ENCODE peak calls at places on chromosome 3, in five cellular contexts. V is heart left ventricle, K is heart right ventricle, Y is uterus, R is right lobe of liver. Q is an unnamed sample.

GRCh38 chr3:86743233-86743632 is 247.7 kb downstream of the VGLL3 start:
- DNase-seq in R (no peak), K (no peak), Y (no peak), V (no peak), Q (no peak)

GRCh38 chr3:44890852-44891251 is 16.4 kb downstream of the TGM4 start:
- DNase-seq in V (no peak), R (no peak), Y (no peak), K (no peak), Q (no peak)

GRCh38 chr3:20511863-20512262 is 325.9 kb upstream of the SGO1 start:
- DNase-seq in V (no peak), K (peak), Y (no peak), R (no peak), Q (no peak)

GRCh38 chr3:188077160-188077812 is 76.7 kb upstream of the LPP start:
- DNase-seq in K (no peak), Y (peak), R (no peak), V (no peak), Q (no peak)

GRCh38 chr3:118990818-118991560 is 43.7 kb downstream of the IGSF11 start:
- DNase-seq in Y (no peak), R (no peak), V (no peak), K (no peak), Q (no peak)

GRCh38 chr3:114104414-114104813 is 47.9 kb downstream of the QTRT2 start:
- DNase-seq in R (no peak), Y (no peak), V (no peak), K (no peak), Q (no peak)

GRCh38 chr3:133821767-133822638 is 16.4 kb downstream of the SRPRB start:
- DNase-seq in Y (peak), K (peak), R (peak), V (peak), Q (no peak)

GRCh38 chr3:14877404-14877803 is 58.6 kb downstream of the FGD5 start:
- DNase-seq in Y (no peak), K (no peak), R (peak), V (no peak), Q (no peak)

GRCh38 chr3:154181127-154181691 is 60.0 kb downstream of the ARHGEF26 start:
- DNase-seq in V (no peak), Y (no peak), K (no peak), R (no peak), Q (no peak)

GRCh38 chr3:40895109-40895508 is 304.2 kb upstream of the CTNNB1 start:
- DNase-seq in Y (no peak), V (no peak), K (no peak), R (no peak), Q (no peak)

GRCh38 chr3:38168151-38168987 is 3.0 kb downstream of the OXSR1 start:
- DNase-seq in R (no peak), K (no peak), V (no peak), Y (no peak), Q (no peak)

GRCh38 chr3:132654190-132654589 is 5.4 kb downstream of the ACAD11 start:
- DNase-seq in V (no peak), Y (no peak), K (no peak), R (no peak), Q (no peak)

GRCh38 chr3:40309925-40310635 is 573 bp downstream of the EIF1B start:
- DNase-seq in V (peak), R (peak), K (peak), Y (peak), Q (peak)

GRCh38 chr3:62051506-62051905 is 321.8 kb downstream of the FEZF2 start:
- DNase-seq in Y (no peak), V (no peak), R (no peak), K (no peak), Q (no peak)

GRCh38 chr3:173913397-173913796 is 515.9 kb downstream of the NLGN1 start:
- DNase-seq in Y (no peak), V (peak), K (peak), R (no peak), Q (no peak)

GRCh38 chr3:90091557-90091956 is 984.1 kb downstream of the EPHA3 start:
- DNase-seq in Y (no peak), V (peak), K (peak), R (no peak), Q (no peak)

GRCh38 chr3:151774235-151774634 is 39.7 kb upstream of the AADAC start:
- DNase-seq in K (no peak), R (no peak), Y (no peak), V (no peak), Q (no peak)

GRCh38 chr3:60399861-60400845 is 851.1 kb downstream of the FHIT start:
- DNase-seq in Y (no peak), R (no peak), K (no peak), V (no peak), Q (no peak)

GRCh38 chr3:150227839-150228238 is 180.3 kb upstream of the TSC22D2 start:
- DNase-seq in K (peak), Y (no peak), V (peak), R (no peak), Q (no peak)

GRCh38 chr3:170811928-170812591 is 57.9 kb downstream of the RPL22L1 start:
- DNase-seq in V (peak), K (peak), Y (peak), R (peak), Q (no peak)

GRCh38 chr3:106628407-106628806 is 748.8 kb upstream of the CCDC54 start:
- DNase-seq in K (no peak), Y (no peak), R (no peak), V (no peak), Q (no peak)

GRCh38 chr3:58386966-58387365 is 46.7 kb downstream of the PDHB start:
- DNase-seq in R (peak), K (peak), V (peak), Y (peak), Q (no peak)

GRCh38 chr3:189772584-189772983 is 141.4 kb downstream of the TP63 start:
- DNase-seq in V (no peak), R (no peak), Y (no peak), K (no peak), Q (no peak)

GRCh38 chr3:131712662-131713061 is 209.9 kb upstream of the MRPL3 start:
- DNase-seq in V (no peak), Y (no peak), K (no peak), R (no peak), Q (no peak)

GRCh38 chr3:31096661-31097060 is 202.2 kb upstream of the GADL1 start:
- DNase-seq in V (no peak), K (no peak), R (no peak), Y (no peak), Q (no peak)

GRCh38 chr3:108219336-108219735 is 2.9 kb downstream of the IFT57 start:
- DNase-seq in Y (no peak), K (no peak), R (no peak), V (no peak), Q (no peak)

GRCh38 chr3:111668912-111669488 is 73.9 kb upstream of the ZBED2 start:
- DNase-seq in K (no peak), Y (no peak), V (no peak), R (no peak), Q (no peak)

GRCh38 chr3:184040010-184040409 is 8.5 kb downstream of the HTR3D start:
- DNase-seq in V (no peak), K (no peak), Y (no peak), R (peak), Q (no peak)
- TF ChIP-seq CTCF in V (peak), K (peak), Y (no peak), R (peak), Q (no peak)

GRCh38 chr3:124529826-124530571 is 200.3 kb upstream of the UMPS start:
- DNase-seq in R (no peak), Y (no peak), V (no peak), K (no peak), Q (no peak)
- H3K27ac ChIP-seq in R (no peak), Y (no peak), V (no peak), K (no peak), Q (no peak)

DNA sequence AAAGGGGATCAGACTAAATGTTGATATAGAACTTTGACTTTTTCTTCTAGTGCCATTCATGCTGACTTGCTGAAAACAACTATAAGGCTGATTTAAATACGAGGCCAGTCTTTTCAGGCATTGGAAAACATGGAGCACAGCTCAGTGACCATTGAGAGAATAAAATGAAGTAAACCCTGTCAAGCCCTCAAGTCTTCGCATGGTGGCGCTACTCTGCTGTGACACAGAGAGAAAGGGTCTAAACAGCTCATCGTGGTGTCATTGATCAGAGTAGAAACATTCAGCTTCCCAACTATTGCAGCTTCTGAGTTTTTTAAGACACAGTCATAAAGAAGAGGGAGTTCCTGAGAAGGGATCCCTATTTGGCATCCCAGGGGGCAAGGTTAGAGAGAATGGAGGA is 716.2 kb downstream of the DIPK2A start:
- DNase-seq in R (no peak), K (no peak), V (no peak), Y (no peak), Q (no peak)
- TF ChIP-seq CTCF in R (no peak), K (no peak), V (no peak), Y (no peak), Q (no peak)

DNA sequence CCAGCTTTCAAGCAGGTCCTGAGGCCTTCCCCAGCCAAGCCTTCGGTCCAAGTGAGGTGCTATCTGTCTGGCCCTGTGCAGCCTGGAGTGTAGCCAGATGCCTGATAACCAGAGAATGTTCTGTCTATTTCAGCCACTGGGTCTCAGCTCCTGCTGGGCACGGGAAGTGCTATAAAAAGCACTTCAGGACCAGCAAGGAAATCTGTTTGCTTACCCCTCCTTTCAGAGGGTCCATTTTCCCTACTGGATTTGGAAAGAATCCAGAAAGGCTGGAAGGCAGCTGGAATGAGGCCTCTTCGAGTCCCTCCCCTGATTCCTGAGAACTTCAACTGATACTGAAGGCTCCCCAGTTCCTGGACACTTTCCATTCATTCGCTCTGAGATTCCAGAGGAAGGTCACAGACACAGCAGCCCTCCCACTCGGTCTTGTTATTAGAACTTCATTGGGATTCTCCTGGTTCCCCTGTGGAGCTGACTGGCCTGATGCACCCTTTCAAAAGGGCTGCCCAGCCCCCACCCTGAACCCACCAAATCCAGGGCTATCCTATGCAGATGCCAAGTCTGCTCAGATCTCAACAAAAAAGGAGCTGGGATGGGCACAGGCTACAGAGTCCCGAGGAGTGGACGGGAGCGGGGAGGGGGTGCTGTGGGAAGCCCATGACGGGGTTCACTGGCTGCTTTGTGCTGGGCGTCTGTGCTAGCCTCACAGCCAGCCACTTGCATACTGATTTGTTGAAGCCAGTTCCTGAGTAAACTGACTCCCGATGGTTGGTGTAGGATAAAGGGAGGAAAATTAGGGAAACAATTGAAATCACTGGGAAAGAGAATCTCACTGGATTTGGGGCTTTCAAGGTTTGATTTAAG is 70.5 kb downstream of the UMPS start:
- DNase-seq in Y (peak), V (peak), K (peak), R (peak), Q (peak)
- H3K27ac ChIP-seq in Y (peak), V (peak), K (peak), R (peak), Q (peak)

GRCh38 chr3:8942115-8942514 is 21.2 kb downstream of the RAD18 start:
- DNase-seq in R (no peak), V (no peak), Y (no peak), K (no peak), Q (no peak)

GRCh38 chr3:8932507-8932906 is 30.8 kb downstream of the RAD18 start:
- DNase-seq in R (no peak), Y (no peak), V (no peak), K (no peak), Q (no peak)

GRCh38 chr3:8937064-8938020 is 25.9 kb downstream of the RAD18 start:
- DNase-seq in R (no peak), Y (no peak), V (no peak), K (no peak), Q (no peak)

GRCh38 chr3:8942746-8943488 is 20.4 kb downstream of the RAD18 start:
- DNase-seq in K (no peak), R (no peak), V (no peak), Y (no peak), Q (no peak)

DNA sequence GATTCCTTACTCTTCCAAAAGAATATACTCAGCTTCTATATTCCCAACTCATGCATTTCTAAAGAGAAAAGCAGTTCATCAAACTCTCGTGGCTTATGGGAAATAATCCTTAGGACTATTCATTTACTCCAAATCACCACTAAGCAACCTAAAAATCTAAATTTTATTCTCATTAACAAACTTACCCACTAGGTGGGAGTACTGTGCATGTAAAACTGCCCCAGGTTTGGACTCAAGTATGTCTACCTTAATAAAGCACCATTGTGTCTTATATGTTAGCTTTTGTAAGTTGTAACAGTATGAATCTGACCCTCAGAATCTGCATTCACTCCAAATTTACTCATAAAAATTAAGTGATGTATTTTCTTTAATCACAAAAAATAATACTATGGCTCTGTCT is 25.3 kb downstream of the RAD18 start:
- DNase-seq in K (no peak), Y (no peak), V (no peak), R (no peak), Q (no peak)
- TF ChIP-seq CTCF in K (no peak), Y (no peak), V (peak), R (peak), Q (no peak)

Q was measured in coronary artery.